ENCODE peak calls at places on chromosomes 11 and 22, in six cellular contexts. X, C, A, K, H and E are unnamed samples.

GRCh38 chr22:42343551-42344081 is 73.2 kb upstream of the TCF20 start:
- DNase-seq in K (no peak), C (no peak), H (no peak), A (no peak), X (peak; percentile 80), E (no peak)

GRCh38 chr11:69234740-69235710 is 58.9 kb upstream of the MYEOV start:
- DNase-seq in C (no peak), X (no peak), K (no peak), H (no peak), A (peak; percentile 21), E (peak; percentile 38)

GRCh38 chr11:11731311-11732083 is 109.7 kb upstream of the GALNT18 start:
- DNase-seq in A (no peak), K (no peak), C (no peak), H (no peak), X (no peak), E (no peak)

GRCh38 chr11:96256213-96256580 is 86.8 kb downstream of the MAML2 start:
- DNase-seq in C (no peak), X (no peak), A (no peak), H (peak; percentile 39), K (no peak), E (no peak)

GRCh38 chr22:46033256-46034200 is 56.6 kb upstream of the WNT7B start:
- DNase-seq in K (no peak), C (no peak), A (no peak), X (no peak), H (peak; percentile 6), E (no peak)

GRCh38 chr11:65797711-65798110 is 10.8 kb downstream of the OVOL1 start:
- DNase-seq in C (peak; percentile 47), H (no peak), A (no peak), X (no peak), K (no peak), E (no peak)

GRCh38 chr11:18383388-18384156 is 10.8 kb upstream of the LDHA start:
- DNase-seq in K (no peak), H (peak; percentile 94), A (peak; percentile 76), X (peak; percentile 55), C (peak; percentile 83), E (peak; percentile 93)

GRCh38 chr22:31439805-31440204 is 40.4 kb downstream of the DRG1 start:
- DNase-seq in K (no peak), A (no peak), H (no peak), X (no peak), C (no peak), E (no peak)

GRCh38 chr11:1303973-1304372 is 5.5 kb downstream of the TOLLIP start:
- DNase-seq in A (peak; percentile 80), K (peak; percentile 33), H (peak; percentile 75), X (peak; percentile 31), C (peak; percentile 38), E (peak; percentile 82)

GRCh38 chr11:129861702-129862107 is 33.7 kb downstream of the NFRKB start:
- DNase-seq in X (no peak), C (peak; percentile 72), K (no peak), H (peak; percentile 86), A (peak; percentile 89), E (no peak)

GRCh38 chr11:64762916-64763803 is 3.4 kb upstream of the PYGM start:
- DNase-seq in H (no peak), C (no peak), K (peak; percentile 71), X (peak; percentile 20), A (peak; percentile 23), E (peak; percentile 83)

GRCh38 chr11:47270331-47271271 is 668 bp downstream of the MADD start:
- DNase-seq in H (peak; percentile 34), C (peak; percentile 34), A (no peak), X (peak; percentile 63), K (peak; percentile 50), E (peak; percentile 74)
- TF ChIP-seq EP300 in H (no peak), C (no peak), A (no peak), X (no peak), K (no peak), E (no peak)

DNA sequence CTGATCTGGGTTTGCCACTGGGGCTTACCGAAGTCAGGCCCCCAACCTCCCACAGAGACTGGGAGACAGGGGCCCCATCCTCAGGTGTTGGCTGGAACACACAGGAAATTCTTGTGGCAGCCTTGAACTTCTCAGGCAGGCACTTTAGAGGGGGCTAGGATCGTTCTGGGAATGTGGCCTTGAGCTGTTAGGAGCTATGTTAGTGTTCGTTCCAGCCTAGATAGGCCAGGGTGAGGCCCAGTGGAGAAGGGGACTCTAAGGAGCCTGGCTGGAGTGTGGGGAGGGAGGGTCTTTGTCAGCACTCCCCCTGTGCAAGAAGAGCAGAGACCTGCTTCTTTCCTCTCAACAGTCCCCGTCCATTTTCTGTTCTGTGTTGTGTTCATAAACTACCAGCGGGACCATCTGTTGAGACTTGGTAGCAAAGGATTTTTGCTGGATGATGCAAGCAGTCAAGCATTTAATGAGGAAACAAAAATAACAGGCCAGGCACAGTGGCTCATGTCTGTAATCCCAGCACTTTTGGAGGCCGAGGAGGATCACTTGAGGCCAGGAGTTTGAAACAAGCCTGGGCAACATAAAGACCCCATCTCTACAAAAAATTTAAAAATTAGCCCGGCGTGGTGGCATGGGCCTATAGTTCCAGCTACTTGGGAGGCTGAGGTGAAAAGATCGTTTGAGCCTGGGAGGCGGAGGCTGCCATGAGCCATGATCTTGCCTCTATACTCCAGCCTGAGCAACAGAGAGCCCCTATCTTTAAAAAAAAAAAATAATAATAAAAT is 1.5 kb upstream of the TXNRD2 start:
- DNase-seq in K (no peak), X (no peak), A (no peak), C (no peak), H (peak; percentile 40), E (peak; percentile 81)
- TF ChIP-seq POLR2AphosphoS5 in K (no peak), X (peak; percentile 58), A (peak; percentile 72), C (peak; percentile 76), H (peak; percentile 16), E (peak; percentile 58)

GRCh38 chr11:120222916-120223315 is 12.1 kb downstream of the OAF start:
- DNase-seq in A (no peak), H (no peak), X (no peak), K (no peak), C (no peak), E (no peak)
- H3K4me1 ChIP-seq in A (peaks cover 60% of the 10 kb centered on the region), H (peaks cover 8% of the 10 kb centered on the region), X (no peaks in the 10 kb centered on the region), K (no peaks in the 10 kb centered on the region), C (peaks cover 45% of the 10 kb centered on the region), E (peaks cover 31% of the 10 kb centered on the region)

DNA sequence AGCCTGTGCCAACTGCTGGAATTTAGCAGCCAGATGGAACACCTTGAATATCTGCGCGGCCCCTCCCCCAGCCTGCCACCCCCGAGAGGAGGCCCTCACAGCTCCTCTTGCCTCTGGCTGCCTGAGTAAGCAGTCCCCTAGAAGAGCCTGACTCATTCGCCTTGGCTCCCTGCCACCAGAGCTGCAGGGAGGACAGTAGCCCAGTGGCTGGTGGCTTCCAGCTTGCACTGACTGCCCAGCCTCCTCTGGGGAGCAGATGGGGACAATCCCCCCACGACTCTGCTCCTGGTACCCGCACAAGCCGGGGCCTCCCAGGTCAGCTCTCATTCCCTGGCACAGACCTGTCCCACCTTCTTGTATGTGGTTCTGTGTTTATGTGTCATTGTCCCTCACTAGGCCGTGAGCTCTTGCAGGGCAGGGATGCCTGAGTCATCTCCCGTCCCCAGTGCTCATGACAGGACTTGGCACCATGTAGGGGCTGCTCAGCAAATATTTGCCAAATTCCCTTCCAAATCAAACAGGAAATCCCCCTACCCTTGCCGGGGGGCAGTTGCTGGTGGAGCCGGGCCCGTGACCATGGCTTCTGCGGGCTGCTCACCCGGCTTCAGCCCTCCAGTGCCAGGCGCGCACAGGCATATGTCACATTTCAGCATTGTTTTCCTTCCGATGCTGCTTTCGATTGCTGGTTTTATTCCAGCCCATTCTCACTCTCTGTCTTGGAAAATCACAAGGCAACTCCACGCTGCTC is 43.6 kb downstream of the CACNG2 start:
- DNase-seq in X (peak; percentile 88), K (no peak), H (peak; percentile 97), C (peak; percentile 77), A (peak; percentile 88), E (peak; percentile 96)
- TF ChIP-seq EP300 in X (peak; percentile 51), K (no peak), H (no peak), C (no peak), A (no peak), E (no peak)

GRCh38 chr11:60939301-60939700 is 12.7 kb downstream of the SLC15A3 start:
- DNase-seq in H (no peak), X (no peak), K (no peak), C (no peak), A (no peak), E (no peak)

GRCh38 chr11:60936467-60937143 is 12.3 kb downstream of the TMEM132A start:
- DNase-seq in K (no peak), X (no peak), C (no peak), H (no peak), A (no peak), E (no peak)

GRCh38 chr11:60937144-60937527 is 12.9 kb downstream of the TMEM132A start:
- DNase-seq in A (no peak), X (no peak), H (peak; percentile 28), C (no peak), K (no peak), E (no peak)

GRCh38 chr11:60938500-60938899 is 13.5 kb downstream of the SLC15A3 start:
- DNase-seq in X (no peak), K (no peak), H (no peak), C (no peak), A (no peak), E (no peak)

GRCh38 chr11:60937811-60938210 is 13.6 kb downstream of the TMEM132A start:
- DNase-seq in C (no peak), K (no peak), H (no peak), X (peak; percentile 32), A (no peak), E (no peak)
- TF ChIP-seq POLR2AphosphoS5 in C (no peak), K (no peak), H (no peak), X (no peak), A (no peak), E (no peak)

GRCh38 chr11:57645716-57646085 is 4.0 kb downstream of the YPEL4 start:
- DNase-seq in H (no peak), X (no peak), K (peak; percentile 70), A (no peak), C (no peak), E (no peak)

GRCh38 chr11:57646221-57646620 is 3.5 kb downstream of the YPEL4 start:
- DNase-seq in C (no peak), X (no peak), A (no peak), H (peak; percentile 53), K (peak; percentile 58), E (peak; percentile 70)

GRCh38 chr11:57646756-57647303 is 2.9 kb downstream of the YPEL4 start:
- DNase-seq in X (no peak), A (no peak), H (no peak), K (peak; percentile 76), C (no peak), E (no peak)

GRCh38 chr11:57643802-57644201 is 5.9 kb downstream of the YPEL4 start:
- DNase-seq in K (no peak), H (no peak), C (no peak), X (no peak), A (no peak), E (no peak)

GRCh38 chr11:57644748-57645715 is 4.7 kb downstream of the YPEL4 start:
- DNase-seq in H (peak; percentile 83), A (peak; percentile 85), K (peak; percentile 93), C (peak; percentile 87), X (peak; percentile 87), E (peak; percentile 91)
- H3K4me1 ChIP-seq in H (peaks cover 69% of the 10 kb centered on the region), A (peaks cover 71% of the 10 kb centered on the region), K (peaks cover 34% of the 10 kb centered on the region), C (peaks cover 17% of the 10 kb centered on the region), X (peaks cover 27% of the 10 kb centered on the region), E (peaks cover 66% of the 10 kb centered on the region)